ENCODE peak calls at places on chromosomes 12 and 14, in seven cellular contexts. V is uterus; O is NCI-H510A; L is left lung; N is CD8-positive, alpha-beta memory T cell; F is kidney glomerular epithelial cell; E is CD8-positive, alpha-beta T cell. H is an unnamed sample.

GRCh38 chr12:75809745-75810144 is 221.8 kb downstream of the PHLDA1 start:
- DNase-seq in V (no peak), O (no peak), L (no peak), N (no peak), F (no peak), E (no peak), H (no peak)

GRCh38 chr12:118536306-118536900 is 160.0 kb downstream of the SUDS3 start:
- DNase-seq in V (no peak), O (no peak), L (no peak), N (no peak), F (no peak), E (no peak), H (no peak)

GRCh38 chr12:122835693-122836026 is 403 bp downstream of the HIP1R start:
- DNase-seq in V (no peak), O (peak), L (peak), N (no peak), F (no peak), E (peak), H (peak)

GRCh38 chr12:19945559-19946485 is 422.5 kb upstream of the PDE3A start:
- DNase-seq in V (no peak), O (no peak), L (no peak), N (no peak), F (no peak), E (no peak), H (no peak)

GRCh38 chr14:50622978-50623377 is 45.1 kb downstream of the SAV1 start:
- DNase-seq in V (no peak), O (no peak), L (no peak), N (no peak), F (no peak), E (no peak), H (no peak)

GRCh38 chr12:95733156-95733825 is 57.3 kb downstream of the NTN4 start:
- DNase-seq in V (no peak), O (no peak), L (no peak), N (no peak), F (peak), E (no peak), H (no peak)

GRCh38 chr12:109464642-109465351 is 12.3 kb downstream of the KCTD10 start:
- DNase-seq in V (no peak), O (no peak), L (no peak), N (no peak), F (no peak), E (no peak), H (no peak)

GRCh38 chr14:54691525-54692260 is 124.8 kb downstream of the SAMD4A start:
- DNase-seq in V (peak), O (peak), L (no peak), N (peak), F (peak), E (peak), H (peak)

GRCh38 chr12:66804555-66804954 is 125.7 kb upstream of the GRIP1 start:
- DNase-seq in V (no peak), O (peak), L (no peak), N (no peak), F (no peak), E (no peak), H (no peak)

GRCh38 chr12:78473136-78473535 is 391.4 kb upstream of the SYT1 start:
- DNase-seq in V (no peak), O (no peak), L (no peak), N (no peak), F (no peak), E (no peak), H (no peak)

GRCh38 chr14:99677231-99677891 is 6.7 kb upstream of the CYP46A1 start:
- DNase-seq in V (no peak), O (no peak), L (no peak), N (no peak), F (no peak), E (no peak), H (no peak)

GRCh38 chr12:92995258-92995905 is 66.3 kb upstream of the EEA1 start:
- DNase-seq in V (no peak), O (no peak), L (no peak), N (no peak), F (no peak), E (no peak), H (no peak)

GRCh38 chr12:47775100-47775911 is 2.3 kb downstream of the SLC48A1 start:
- DNase-seq in V (no peak), O (no peak), L (no peak), N (no peak), F (peak), E (no peak), H (no peak)

GRCh38 chr14:65277027-65277426 is 135.5 kb upstream of the FUT8 start:
- DNase-seq in V (no peak), O (no peak), L (no peak), N (no peak), F (no peak), E (no peak), H (no peak)

GRCh38 chr12:62900686-62901272 is 34.2 kb downstream of the PPM1H start:
- DNase-seq in V (no peak), O (peak), L (no peak), N (no peak), F (no peak), E (no peak), H (no peak)